ENCODE peak calls at places on chromosomes 2 and 18, in nine cellular contexts. X is body of pancreas, J is HCT116, Z is suprapubic skin, V is endodermal cell, Q is lower lobe of right lung, S is stomach, A is fibroblast of lung, B is sigmoid colon. D is an unnamed sample.

GRCh38 chr2:26571316-26571715 is 69.8 kb downstream of the CIB4 start:
- DNase-seq in X (no peak), J (no peak), Z (peak; percentile 33), V (peak; percentile 14), Q (no peak), S (no peak), A (no peak), B (peak; percentile 41), D (peak; percentile 27)

GRCh38 chr2:135607561-135607960 is 76.3 kb downstream of the R3HDM1 start:
- DNase-seq in X (no peak), J (no peak), Z (no peak), V (no peak), Q (no peak), S (no peak), A (peak; percentile 18), B (no peak), D (no peak)

GRCh38 chr2:99605036-99605435 is 115.2 kb upstream of the REV1 start:
- DNase-seq in X (no peak), J (no peak), Z (no peak), V (no peak), Q (no peak), S (no peak), A (no peak), B (no peak), D (no peak)

GRCh38 chr2:241052677-241053360 is 49.3 kb downstream of the MTERF4 start:
- DNase-seq in X (no peak), J (no peak), Z (peak; percentile 52), V (peak; percentile 43), Q (no peak), S (no peak), A (no peak), B (peak; percentile 60), D (peak; percentile 77)

GRCh38 chr2:220619525-220620267 is 952.4 kb downstream of the EPHA4 start:
- DNase-seq in X (no peak), J (peak; percentile 15), Z (no peak), V (no peak), Q (no peak), S (peak; percentile 28), A (peak; percentile 82), B (no peak), D (no peak)

GRCh38 chr2:60819155-60819862 is 62.1 kb upstream of the REL start:
- DNase-seq in X (peak; percentile 38), J (no peak), Z (no peak), V (no peak), Q (no peak), S (peak; percentile 41), A (no peak), B (no peak), D (peak; percentile 41)

GRCh38 chr18:69659142-69659651 is 258.5 kb downstream of the DOK6 start:
- DNase-seq in X (no peak), J (no peak), Z (no peak), V (no peak), Q (no peak), S (no peak), A (no peak), B (no peak), D (no peak)

GRCh38 chr2:11343626-11344341 is 652 bp downstream of the ROCK2 start:
- DNase-seq in X (peak; percentile 41), J (no peak), Z (peak; percentile 79), V (peak; percentile 84), Q (peak; percentile 66), S (peak; percentile 32), A (peak; percentile 37), B (peak; percentile 80), D (peak; percentile 90)

GRCh38 chr2:9752441-9753275 is 90.6 kb upstream of the TAF1B start:
- DNase-seq in X (peak; percentile 35), J (peak; percentile 81), Z (no peak), V (no peak), Q (no peak), S (no peak), A (peak; percentile 80), B (no peak), D (no peak)

GRCh38 chr2:159066541-159067156 is 98.2 kb downstream of the TANC1 start:
- DNase-seq in X (no peak), J (no peak), Z (no peak), V (no peak), Q (no peak), S (no peak), A (no peak), B (no peak), D (no peak)

GRCh38 chr2:203994735-203995134 is 58.2 kb downstream of the ICOS start:
- DNase-seq in X (no peak), J (no peak), Z (no peak), V (no peak), Q (no peak), S (no peak), A (no peak), B (no peak), D (peak; percentile 40)

GRCh38 chr18:23539298-23539697 is 36.0 kb downstream of the RMC1 start:
- DNase-seq in X (no peak), J (no peak), Z (no peak), V (no peak), Q (no peak), S (no peak), A (no peak), B (no peak), D (no peak)

GRCh38 chr2:159454185-159454584 is 162.2 kb downstream of the BAZ2B start:
- DNase-seq in X (no peak), J (no peak), Z (no peak), V (no peak), Q (no peak), S (no peak), A (peak; percentile 36), B (no peak), D (no peak)

GRCh38 chr2:223619486-223620129 is 17.4 kb upstream of the SCG2 start:
- DNase-seq in X (no peak), J (peak; percentile 12), Z (no peak), V (no peak), Q (no peak), S (no peak), A (no peak), B (no peak), D (peak; percentile 61)

GRCh38 chr18:66728951-66729350 is 125.1 kb upstream of the CDH19 start:
- DNase-seq in X (no peak), J (no peak), Z (no peak), V (no peak), Q (no peak), S (no peak), A (no peak), B (no peak), D (no peak)

GRCh38 chr2:3633982-3634630 is 23.9 kb upstream of the ALLC start:
- DNase-seq in X (no peak), J (no peak), Z (no peak), V (peak; percentile 44), Q (no peak), S (no peak), A (no peak), B (peak; percentile 13), D (peak; percentile 36)

GRCh38 chr2:170073288-170073687 is 104.7 kb upstream of the MYO3B start:
- DNase-seq in X (peak; percentile 72), J (no peak), Z (no peak), V (no peak), Q (no peak), S (peak; percentile 50), A (peak; percentile 89), B (peak; percentile 71), D (peak; percentile 32)

GRCh38 chr2:96399342-96400048 is 63.9 kb downstream of the NCAPH start:
- DNase-seq in X (no peak), J (no peak), Z (no peak), V (no peak), Q (no peak), S (no peak), A (no peak), B (no peak), D (no peak)

GRCh38 chr18:58064406-58064998 is 20.5 kb downstream of the NEDD4L start:
- DNase-seq in X (no peak), J (no peak), Z (no peak), V (no peak), Q (no peak), S (no peak), A (peak; percentile 29), B (no peak), D (no peak)

GRCh38 chr2:40545645-40546044 is 93.8 kb upstream of the SLC8A1 start:
- DNase-seq in X (no peak), J (no peak), Z (no peak), V (no peak), Q (no peak), S (no peak), A (no peak), B (no peak), D (no peak)

DNA sequence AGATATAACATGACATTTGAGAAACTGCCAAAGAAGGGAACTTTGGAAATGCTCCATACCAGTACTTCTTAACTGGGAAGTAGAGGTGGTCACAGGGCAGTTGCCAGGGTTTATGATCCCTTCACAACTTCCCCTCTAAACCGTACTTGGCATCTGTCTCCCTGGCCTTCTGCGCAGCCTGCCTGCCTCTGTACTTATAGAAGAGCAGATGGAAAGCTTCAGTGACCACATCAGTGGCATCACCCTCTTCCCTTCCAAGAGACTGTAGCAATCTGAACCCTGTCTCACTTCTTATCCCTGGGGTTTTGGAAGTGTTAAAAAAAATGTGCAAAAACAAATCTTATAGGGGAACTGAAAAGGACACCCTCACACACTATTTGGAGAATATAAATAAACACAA is 64.1 kb downstream of the EIF2AK3 start:
- DNase-seq in X (no peak), J (no peak), Z (no peak), V (no peak), Q (no peak), S (no peak), A (no peak), B (no peak), D (no peak)
- TF ChIP-seq CTCF in X (no peak), J (no peak), Z (no peak), V (no peak), Q (no peak), S (no peak), A (no peak), B (no peak), D (no peak)

GRCh38 chr2:239778861-239779591 is 246.1 kb downstream of the NDUFA10 start:
- DNase-seq in X (no peak), J (no peak), Z (peak; percentile 47), V (peak; percentile 26), Q (no peak), S (peak; percentile 19), A (no peak), B (peak; percentile 49), D (no peak)
- H3K9me3 ChIP-seq in X (no peaks in the 10 kb centered on the region), J (no peaks in the 10 kb centered on the region), Z (no peaks in the 10 kb centered on the region), V (no peaks in the 10 kb centered on the region), Q (no peaks in the 10 kb centered on the region), S (peaks cover 8% of the 10 kb centered on the region), A (no peaks in the 10 kb centered on the region), B (no peaks in the 10 kb centered on the region), D (no peaks in the 10 kb centered on the region)

GRCh38 chr2:162661618-162662017 is 176.9 kb downstream of the KCNH7 start:
- DNase-seq in X (no peak), J (no peak), Z (no peak), V (no peak), Q (no peak), S (no peak), A (no peak), B (no peak), D (no peak)
- H3K4me3 ChIP-seq in X (no peak overlapping the region), J (no peak overlapping the region), Z (no peak overlapping the region), V (no peak overlapping the region), Q (no peak overlapping the region), S (no peak overlapping the region), A (no peak overlapping the region), B (no peak overlapping the region), D (no peak overlapping the region)

DNA sequence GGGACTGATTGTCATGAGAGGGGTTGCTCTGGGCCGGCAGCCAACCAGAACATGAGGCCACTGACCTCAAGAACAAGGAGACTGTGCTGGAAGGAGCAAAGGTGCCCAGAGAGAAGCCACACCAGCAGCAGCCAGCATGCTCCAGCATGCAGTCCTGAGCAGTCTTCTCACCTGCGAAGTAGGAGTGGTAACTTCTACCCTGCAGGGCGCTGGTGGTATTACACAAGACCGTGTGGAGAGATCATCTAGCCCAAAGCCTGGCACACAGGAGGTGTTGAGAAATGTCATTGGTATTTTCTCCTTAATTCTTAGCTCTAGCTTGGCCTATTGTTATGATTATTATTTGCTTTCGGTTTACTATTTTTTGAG is 132.7 kb downstream of the TSN start:
- DNase-seq in X (no peak), J (peak; percentile 37), Z (no peak), V (peak; percentile 90), Q (no peak), S (no peak), A (no peak), B (no peak), D (no peak)
- TF ChIP-seq CTCF in X (no peak), J (no peak), Z (peak; percentile 53), V (peak; percentile 79), Q (peak; percentile 24), S (no peak), A (no peak), B (no peak), D (peak; percentile 24)

D was measured in left lung.